ENCODE peak calls at places on chromosomes 4 and X, in eight cellular contexts. X, E, R, G, S, N, Q and P are unnamed samples.
A peak's percentile ranks its signal among the peaks of the same experiment; 100 is the strongest.

GRCh38 chrX:123756320-123756719 is 23.5 kb upstream of the THOC2 start:
- DNase-seq in X (peak; percentile 51), E (no peak), R (no peak), G (no peak), S (no peak), N (no peak), Q (no peak), P (no peak)

GRCh38 chr4:90328558-90328957 is 201.4 kb downstream of the CCSER1 start:
- DNase-seq in X (peak; percentile 4), E (peak; percentile 12), R (no peak), G (no peak), S (no peak), N (no peak), Q (peak; percentile 64), P (no peak)

GRCh38 chr4:53586121-53586816 is 5.0 kb downstream of the LNX1 start:
- DNase-seq in X (peak; percentile 99), E (no peak), R (no peak), G (no peak), S (no peak), N (no peak), Q (no peak), P (no peak)

GRCh38 chr4:7510066-7510465 is 75.3 kb upstream of the PSAPL1 start:
- DNase-seq in X (no peak), E (no peak), R (no peak), G (no peak), S (no peak), N (no peak), Q (no peak), P (no peak)

GRCh38 chr4:157722146-157722545 is 450.7 kb downstream of the GASK1B start:
- DNase-seq in X (no peak), E (no peak), R (no peak), G (no peak), S (no peak), N (no peak), Q (no peak), P (no peak)

GRCh38 chr4:77393981-77394380 is 211.6 kb upstream of the CXCL13 start:
- DNase-seq in X (no peak), E (no peak), R (no peak), G (no peak), S (no peak), N (no peak), Q (no peak), P (no peak)

GRCh38 chrX:135516376-135516775 is 4.1 kb upstream of the INTS6L start:
- DNase-seq in X (no peak), E (peak; percentile 63), R (peak; percentile 30), G (no peak), S (peak; percentile 67), N (no peak), Q (no peak), P (no peak)

GRCh38 chr4:175891863-175892262 is 79.8 kb upstream of the GPM6A start:
- DNase-seq in X (peak; percentile 4), E (peak; percentile 48), R (no peak), G (no peak), S (no peak), N (no peak), Q (no peak), P (no peak)

GRCh38 chr4:13244342-13244905 is 239.7 kb downstream of the RAB28 start:
- DNase-seq in X (no peak), E (no peak), R (no peak), G (no peak), S (no peak), N (no peak), Q (no peak), P (no peak)

GRCh38 chrX:154516655-154517100 is 646 bp upstream of the FAM3A start:
- DNase-seq in X (peak; percentile 54), E (peak; percentile 81), R (no peak), G (no peak), S (no peak), N (no peak), Q (no peak), P (no peak)

GRCh38 chrX:154519389-154519788 is 3.4 kb upstream of the FAM3A start:
- DNase-seq in X (no peak), E (no peak), R (no peak), G (no peak), S (no peak), N (no peak), Q (no peak), P (no peak)

GRCh38 chrX:154513662-154514204 is 2.3 kb downstream of the FAM3A start:
- DNase-seq in X (no peak), E (no peak), R (no peak), G (no peak), S (no peak), N (no peak), Q (no peak), P (no peak)

GRCh38 chrX:154515803-154516654 is at the start of gene FAM3A:
- DNase-seq in X (peak; percentile 85), E (peak; percentile 75), R (peak; percentile 95), G (peak; percentile 94), S (peak; percentile 96), N (peak; percentile 95), Q (peak; percentile 96), P (peak; percentile 99)

DNA sequence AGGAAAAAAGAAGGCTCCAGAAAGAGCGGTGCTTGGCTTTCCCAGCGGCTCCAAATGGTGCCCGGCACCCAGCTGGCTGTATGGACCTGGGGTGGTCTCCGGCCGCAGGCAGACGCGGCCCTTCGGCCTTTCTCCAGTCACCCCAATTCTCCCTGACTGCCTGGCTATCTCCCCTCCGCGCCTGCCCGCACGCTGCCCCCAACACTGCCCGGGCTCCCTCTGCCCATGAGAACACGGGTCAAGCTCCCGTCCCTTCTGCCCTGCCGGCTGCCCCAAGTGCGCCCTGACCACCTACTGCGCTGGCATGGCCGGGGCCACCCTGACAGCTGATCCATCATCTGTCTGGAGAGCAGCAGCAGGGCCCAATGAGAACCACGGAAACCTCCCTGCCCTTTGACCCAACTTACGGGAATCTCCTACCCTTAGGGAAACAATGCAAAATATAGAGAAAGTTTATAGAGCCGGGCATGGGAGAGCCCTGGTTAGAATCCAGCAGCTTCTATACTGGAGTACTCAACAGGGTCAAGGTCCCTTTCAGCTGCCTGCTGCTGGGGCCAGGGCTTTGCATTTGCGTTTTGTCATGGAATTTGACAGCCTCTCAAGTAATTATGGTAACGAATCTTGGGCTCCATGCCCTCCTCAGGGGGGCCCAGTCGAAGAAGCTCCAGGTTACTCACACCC is 1.2 kb upstream of the FAM3A start:
- DNase-seq in X (no peak), E (peak; percentile 21), R (no peak), G (no peak), S (peak; percentile 84), N (no peak), Q (no peak), P (no peak)
- H3K4me3 ChIP-seq in X (no peak overlapping the region), E (peak overlapping the region; percentile 50), R (peak overlapping the region; percentile 65), G (peak overlapping the region; percentile 66), S (peak overlapping the region; percentile 81), N (peak overlapping the region; percentile 60), Q (peak overlapping the region; percentile 45), P (peak overlapping the region; percentile 75)

GRCh38 chr4:15327311-15328298 is 100.2 kb upstream of the C1QTNF7 start:
- DNase-seq in X (peak; percentile 94), E (no peak), R (no peak), G (no peak), S (no peak), N (no peak), Q (no peak), P (no peak)
- TF ChIP-seq CTCF in X (no peak), E (no peak), R (no peak), G (no peak), S (no peak), N (no peak), Q (no peak), P (no peak)

DNA sequence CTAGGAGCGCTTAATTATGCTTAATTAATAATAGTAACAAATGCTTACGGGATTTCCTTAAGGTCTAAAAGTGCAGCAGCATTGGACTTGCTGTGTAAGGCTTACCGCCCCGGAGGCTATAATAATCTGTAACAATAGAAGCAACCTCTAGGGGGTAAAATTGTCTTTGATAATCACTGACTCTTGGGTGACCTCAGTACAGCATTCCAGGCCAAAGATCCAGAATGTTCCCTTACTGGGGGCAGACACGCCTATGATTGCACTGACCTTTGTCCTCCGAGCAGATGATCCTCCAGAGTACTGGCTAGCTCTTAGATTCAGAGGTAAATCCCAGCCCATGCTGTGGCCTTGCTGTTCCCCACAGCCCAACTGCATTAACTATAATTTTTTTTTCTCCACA is 16.5 kb downstream of the LSM6 start:
- DNase-seq in X (no peak), E (peak; percentile 21), R (no peak), G (no peak), S (no peak), N (peak; percentile 66), Q (no peak), P (no peak)
- H3K36me3 ChIP-seq in X (peaks cover 13% of the 10 kb centered on the region), E (peaks cover 16% of the 10 kb centered on the region), R (peaks cover 11% of the 10 kb centered on the region), G (peaks cover 7% of the 10 kb centered on the region), S (peaks cover 52% of the 10 kb centered on the region), N (no peaks in the 10 kb centered on the region), Q (peaks cover 43% of the 10 kb centered on the region), P (peaks cover 9% of the 10 kb centered on the region)

DNA sequence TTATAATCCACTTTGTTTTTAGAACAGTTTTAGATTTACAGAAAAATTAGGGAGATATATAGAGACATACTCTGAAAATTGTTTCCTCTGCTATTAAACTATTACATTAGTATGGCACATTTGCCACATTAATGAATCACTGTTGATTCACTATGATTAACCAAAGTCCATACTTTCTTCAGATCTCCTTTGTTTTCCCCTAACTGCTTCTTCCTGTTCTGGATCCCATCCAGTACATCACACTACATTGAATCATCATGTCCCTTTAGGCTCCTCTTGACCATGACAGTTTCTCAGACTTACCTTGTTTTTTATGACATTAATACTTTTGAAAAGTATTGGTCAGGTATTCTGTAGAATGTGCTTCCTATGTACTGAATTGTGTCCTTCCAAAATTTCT is 109.2 kb upstream of the EDNRA start:
- DNase-seq in X (peak; percentile 75), E (no peak), R (no peak), G (no peak), S (no peak), N (no peak), Q (no peak), P (no peak)
- H3K4me3 ChIP-seq in X (no peak overlapping the region), E (no peak overlapping the region), R (no peak overlapping the region), G (no peak overlapping the region), S (no peak overlapping the region), N (no peak overlapping the region), Q (no peak overlapping the region), P (no peak overlapping the region)